ENCODE peak calls at places on chromosomes 4 and X, in four cellular contexts. G, T, D and O are unnamed samples.

GRCh38 chr4:169620846-169621228 is 459 bp downstream of the CLCN3 start:
- DNase-seq in D (no peak), G (peak), T (peak), O (no peak)

GRCh38 chr4:140969296-140969695 is 164.0 kb downstream of the RNF150 start:
- DNase-seq in D (no peak), T (no peak), G (no peak), O (no peak)

GRCh38 chr4:3492741-3493719 is 29.9 kb downstream of the DOK7 start:
- DNase-seq in T (no peak), G (no peak), D (peak), O (no peak)

GRCh38 chr4:38574559-38575333 is 89.3 kb upstream of the KLF3 start:
- DNase-seq in G (no peak), T (no peak), D (no peak), O (no peak)

GRCh38 chrX:130082244-130083106 is 27.8 kb downstream of the ELF4 start:
- DNase-seq in G (no peak), T (no peak), D (peak), O (no peak)

GRCh38 chrX:82677281-82677680 is 830.8 kb upstream of the POU3F4 start:
- DNase-seq in G (no peak), D (no peak), T (no peak), O (no peak)

GRCh38 chr4:10841697-10842096 is 157.1 kb upstream of the CLNK start:
- DNase-seq in G (no peak), D (no peak), T (no peak), O (no peak)

GRCh38 chr4:3702551-3703221 is 63.5 kb upstream of the ADRA2C start:
- DNase-seq in T (no peak), G (no peak), D (no peak), O (no peak)

GRCh38 chrX:128800138-128800537 is 723.2 kb downstream of the SMARCA1 start:
- DNase-seq in G (no peak), D (no peak), T (no peak), O (no peak)

GRCh38 chrX:43559643-43560042 is 96.5 kb upstream of the MAOA start:
- DNase-seq in T (peak), D (peak), G (peak), O (no peak)

GRCh38 chrX:72216973-72217372 is 21.9 kb downstream of the ERCC6L start:
- DNase-seq in T (no peak), G (no peak), D (no peak), O (no peak)

GRCh38 chr4:3868146-3868840 is 102.1 kb downstream of the ADRA2C start:
- DNase-seq in D (peak), G (peak), T (peak), O (no peak)

GRCh38 chrX:108439434-108439883 is at the start of gene COL4A5:
- DNase-seq in T (peak), G (peak), D (peak), O (peak)

GRCh38 chrX:119015407-119016242 is 41.2 kb downstream of the LONRF3 start:
- DNase-seq in D (peak), T (no peak), G (no peak), O (no peak)

GRCh38 chr4:71867598-71867997 is 83.7 kb upstream of the GC start:
- DNase-seq in G (no peak), T (no peak), D (peak), O (no peak)

GRCh38 chr4:107071108-107071507 is 35.0 kb upstream of the DKK2 start:
- DNase-seq in G (no peak), T (no peak), D (no peak), O (no peak)

GRCh38 chrX:147884958-147885357 is 26.8 kb upstream of the FMR1 start:
- DNase-seq in G (no peak), D (no peak), T (no peak), O (no peak)

GRCh38 chr4:23333946-23334878 is 555.6 kb downstream of the PPARGC1A start:
- DNase-seq in G (no peak), T (peak), D (peak), O (no peak)

GRCh38 chrX:38260231-38260630 is 39.6 kb upstream of the SRPX start:
- DNase-seq in G (peak), D (no peak), T (peak), O (no peak)

GRCh38 chr4:41541697-41542096 is 3.7 kb downstream of the LIMCH1 start:
- DNase-seq in G (no peak), T (peak), D (peak), O (no peak)

GRCh38 chr4:1210971-1211370 is 38.0 kb downstream of the CTBP1 start:
- DNase-seq in T (no peak), D (no peak), G (no peak), O (no peak)

GRCh38 chrX:71514367-71515038 is 18.4 kb upstream of the OGT start:
- DNase-seq in T (no peak), D (no peak), G (no peak), O (no peak)

GRCh38 chr4:110681381-110681780 is 58.5 kb upstream of the PITX2 start:
- DNase-seq in T (no peak), D (peak), G (no peak), O (no peak)

GRCh38 chr4:6568689-6569332 is 6.2 kb upstream of the MAN2B2 start:
- DNase-seq in D (peak), G (no peak), T (no peak), O (no peak)

GRCh38 chrX:34300871-34301270 is 168.8 kb upstream of the FAM47A start:
- DNase-seq in D (peak), T (peak), G (peak), O (no peak)

GRCh38 chr4:151538963-151539362 is 130.0 kb downstream of the FHIP1A start:
- DNase-seq in D (no peak), G (no peak), T (no peak), O (no peak)

GRCh38 chrX:100408643-100409315 is 1.3 kb downstream of the PCDH19 start:
- DNase-seq in D (no peak), T (peak), G (peak), O (no peak)

GRCh38 chr4:40289366-40290188 is 45.6 kb upstream of the CHRNA9 start:
- DNase-seq in T (no peak), G (no peak), D (peak), O (no peak)

GRCh38 chrX:47244676-47245075 is 11.9 kb downstream of the USP11 start:
- DNase-seq in D (no peak), G (no peak), T (no peak), O (no peak)

GRCh38 chr4:6229095-6229494 is 28.7 kb upstream of the JAKMIP1 start:
- DNase-seq in T (peak), G (no peak), D (no peak), O (no peak)

GRCh38 chr4:16939178-16939577 is 40.7 kb upstream of the LDB2 start:
- DNase-seq in D (no peak), T (no peak), G (no peak), O (no peak)

GRCh38 chr4:184402740-184403383 is 71.5 kb downstream of the IRF2 start:
- DNase-seq in T (no peak), G (no peak), D (no peak), O (no peak)

GRCh38 chr4:113878718-113879117 is 100.7 kb downstream of the ARSJ start:
- DNase-seq in D (no peak), T (peak), G (peak), O (no peak)

GRCh38 chr4:84529169-84529751 is 30.2 kb upstream of the NKX6-1 start:
- DNase-seq in D (peak), G (peak), T (no peak), O (no peak)

GRCh38 chr4:184102927-184103326 is 114.7 kb downstream of the ENPP6 start:
- DNase-seq in T (no peak), D (no peak), G (no peak), O (no peak)

GRCh38 chr4:89158884-89159503 is 47.7 kb downstream of the TIGD2 start:
- DNase-seq in T (no peak), G (no peak), D (peak), O (no peak)
- TF ChIP-seq CTCF in T (peak), G (peak), D (peak), O (peak)

DNA sequence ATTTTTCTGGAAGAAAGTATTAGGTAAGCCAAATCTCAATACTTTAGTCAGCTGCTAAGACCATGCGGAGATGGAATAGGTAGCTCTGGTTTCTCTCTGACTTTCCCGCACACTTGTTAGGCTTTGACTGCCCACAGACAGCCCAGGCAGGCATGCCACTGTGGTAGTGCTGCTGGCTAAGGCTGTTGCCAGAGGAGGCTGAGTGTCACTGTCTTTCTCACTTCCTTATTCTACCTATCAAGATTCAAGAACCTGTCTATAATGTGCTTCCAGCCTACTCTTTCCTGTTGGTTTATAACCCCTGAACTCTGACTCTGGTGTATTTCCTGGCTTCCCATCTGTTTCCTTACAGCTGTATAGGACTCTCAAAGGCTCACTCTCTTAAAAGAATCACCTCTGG is 81.8 kb upstream of the TRPC5 start:
- DNase-seq in T (peak), G (no peak), D (no peak), O (no peak)
- TF ChIP-seq CTCF in T (no peak), G (no peak), D (no peak), O (no peak)

GRCh38 chr4:112520598-112521122 is 4.7 kb upstream of the NEUROG2 start:
- DNase-seq in G (peak), T (no peak), D (no peak), O (no peak)

GRCh38 chr4:112521123-112522116 is 5.4 kb upstream of the NEUROG2 start:
- DNase-seq in T (peak), D (no peak), G (peak), O (no peak)

GRCh38 chr4:112523764-112524505 is 8.0 kb upstream of the NEUROG2 start:
- DNase-seq in G (peak), D (no peak), T (peak), O (no peak)

GRCh38 chr4:112522389-112522788 is 6.4 kb upstream of the NEUROG2 start:
- DNase-seq in G (no peak), T (peak), D (no peak), O (no peak)

GRCh38 chr4:112523008-112523440 is 7.0 kb upstream of the NEUROG2 start:
- DNase-seq in G (peak), T (peak), D (peak), O (no peak)
- TF ChIP-seq CTCF in G (peak), T (no peak), D (no peak), O (peak)

GRCh38 chr4:145012841-145013240 is 85.2 kb downstream of the ANAPC10 start:
- DNase-seq in T (no peak), G (no peak), D (peak), O (no peak)

GRCh38 chr4:145019346-145019745 is 78.7 kb downstream of the ANAPC10 start:
- DNase-seq in D (no peak), G (no peak), T (no peak), O (no peak)

GRCh38 chr4:145011636-145012035 is 86.4 kb downstream of the ANAPC10 start:
- DNase-seq in T (no peak), D (peak), G (no peak), O (no peak)

DNA sequence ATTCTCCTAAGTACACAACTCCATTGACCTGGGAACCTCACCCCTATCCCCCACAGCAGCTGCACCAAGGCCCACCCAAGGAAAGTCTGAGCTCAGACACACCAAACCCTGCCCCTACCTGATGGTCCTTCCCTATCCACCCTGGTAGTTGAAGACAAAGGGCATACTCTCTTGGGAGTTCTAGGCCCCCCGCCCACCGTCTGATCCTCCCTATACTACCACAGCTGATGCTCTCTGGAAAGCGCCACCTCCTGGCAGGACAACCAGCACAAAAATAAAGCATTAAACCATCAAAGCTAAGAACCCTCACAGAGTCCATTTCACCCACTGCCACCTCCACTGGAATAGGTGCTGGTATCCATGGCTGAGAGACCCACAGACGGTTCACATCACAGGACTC is 83.6 kb downstream of the ANAPC10 start:
- DNase-seq in G (no peak), T (peak), D (no peak), O (no peak)
- TF ChIP-seq CTCF in G (no peak), T (peak), D (no peak), O (no peak)

GRCh38 chrX:8189096-8189830 is 18.2 kb upstream of the VCX2 start:
- DNase-seq in G (no peak), T (no peak), D (no peak), O (no peak)

GRCh38 chrX:8190341-8190830 is 19.3 kb upstream of the VCX2 start:
- DNase-seq in D (no peak), G (no peak), T (no peak), O (no peak)

GRCh38 chrX:8191022-8191421 is 20.0 kb upstream of the VCX2 start:
- DNase-seq in D (no peak), T (no peak), G (no peak), O (no peak)

GRCh38 chrX:8192276-8192675 is 21.2 kb upstream of the VCX2 start:
- DNase-seq in T (no peak), G (no peak), D (no peak), O (no peak)

DNA sequence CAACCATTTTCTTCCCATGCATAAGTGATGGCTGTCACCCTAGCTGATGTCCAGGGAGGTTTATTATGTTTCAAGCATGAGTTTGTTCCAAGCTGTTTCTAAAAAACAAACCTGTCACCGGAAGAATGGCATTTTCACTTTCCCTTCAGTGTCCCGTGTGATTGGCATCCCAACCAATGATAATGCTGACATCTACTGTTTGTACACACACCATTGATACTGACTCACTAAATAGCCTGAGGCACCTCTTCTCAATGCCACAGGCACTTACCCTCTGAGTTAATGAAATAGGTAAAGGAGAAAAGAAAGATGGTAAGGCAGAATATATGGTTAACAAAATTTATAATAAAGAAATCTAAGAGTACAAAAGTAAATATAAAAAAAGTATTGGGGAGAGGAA is 23.1 kb upstream of the VCX2 start:
- DNase-seq in T (no peak), D (no peak), G (no peak), O (no peak)
- TF ChIP-seq CTCF in T (no peak), D (no peak), G (no peak), O (no peak)

DNA sequence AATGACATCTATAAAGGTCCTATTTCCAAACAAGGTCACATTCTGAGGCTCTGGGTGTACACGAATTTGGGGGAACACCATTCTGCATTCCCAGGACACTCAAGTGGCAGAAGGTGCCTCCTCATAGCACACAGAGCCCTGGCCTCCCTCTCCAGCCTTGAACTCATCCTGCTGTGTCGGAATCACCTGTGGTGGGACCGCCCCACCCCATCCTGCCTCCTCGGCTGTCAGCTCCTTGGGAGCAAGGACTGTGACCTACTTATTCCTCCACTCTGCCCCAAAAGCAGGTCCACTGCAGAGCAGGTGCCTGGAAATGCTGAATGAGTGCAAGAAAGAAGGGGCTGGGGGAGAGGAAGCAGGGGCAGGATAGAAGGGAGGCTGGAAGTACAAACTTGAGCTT is 33.5 kb downstream of the HTRA3 start:
- DNase-seq in G (no peak), D (no peak), T (peak), O (peak)
- TF ChIP-seq CTCF in G (no peak), D (no peak), T (no peak), O (no peak)

DNA sequence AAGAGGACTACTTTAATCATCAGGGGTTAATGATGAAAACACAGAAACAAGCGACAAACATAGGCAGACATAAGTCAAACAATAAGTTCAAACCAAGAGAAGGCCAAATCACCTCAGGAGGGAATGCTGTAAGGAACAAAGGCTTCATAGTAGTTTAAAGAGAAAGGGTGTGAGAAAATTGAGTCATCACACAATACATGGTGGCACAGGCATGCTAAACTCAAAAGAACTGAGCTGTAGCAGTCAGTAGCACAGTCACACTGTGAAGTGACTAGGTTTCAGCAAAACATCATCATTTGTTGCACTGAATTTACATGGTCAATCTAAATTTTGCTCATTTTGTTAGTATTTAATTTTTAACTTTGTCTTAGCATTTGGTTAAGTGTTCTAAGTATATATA is 24.2 kb downstream of the SMC1A start:
- DNase-seq in D (no peak), T (no peak), G (no peak), O (no peak)
- TF ChIP-seq CTCF in D (no peak), T (no peak), G (no peak), O (no peak)

DNA sequence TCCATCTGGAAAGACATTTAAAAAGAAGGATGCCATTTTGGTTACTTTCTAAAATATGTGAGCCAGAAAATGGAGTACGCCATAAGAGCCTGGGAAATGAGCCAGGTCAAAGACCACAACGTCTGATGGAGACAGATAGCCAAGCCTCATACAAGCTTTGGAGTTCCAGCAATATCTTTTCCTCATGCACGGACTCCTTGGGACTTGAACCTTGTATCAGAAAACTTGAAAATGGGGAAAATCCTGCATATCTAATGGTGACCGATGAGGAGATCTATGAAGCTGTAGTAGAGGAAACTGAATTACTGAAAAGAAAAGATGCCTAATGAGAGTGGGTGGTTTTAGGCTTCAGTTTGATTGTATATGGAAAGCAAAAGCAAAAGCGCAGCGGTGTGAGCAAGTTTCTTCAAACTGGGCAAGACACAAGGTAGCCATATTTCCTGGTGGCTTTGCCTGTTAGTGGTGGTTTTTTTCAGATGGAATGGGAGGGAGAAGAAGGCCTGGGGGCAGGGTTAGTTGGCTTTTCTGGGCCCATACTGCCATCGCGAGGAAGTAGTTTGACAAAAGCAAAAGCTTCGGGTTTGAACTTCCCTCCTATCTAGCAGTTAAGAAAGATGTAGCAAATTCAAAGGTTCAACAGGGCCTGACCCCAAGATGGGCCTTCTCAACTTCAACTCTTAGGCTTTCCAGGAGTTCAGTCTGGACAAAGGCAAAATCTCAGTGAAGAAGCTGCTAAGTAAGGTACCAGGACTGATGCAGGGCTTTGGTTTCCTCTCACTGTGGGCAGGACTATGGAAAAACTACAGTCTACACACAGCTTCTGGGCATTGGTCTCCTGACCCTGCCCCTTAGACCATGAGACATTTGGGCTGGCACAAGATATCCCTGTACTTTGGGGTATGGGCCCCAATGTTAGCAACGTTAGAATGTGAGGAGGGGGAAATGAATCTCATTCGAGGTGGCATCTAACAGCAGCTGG is 210.0 kb upstream of the STK26 start:
- DNase-seq in T (no peak), G (no peak), D (peak), O (no peak)
- TF ChIP-seq CTCF in T (peak), G (no peak), D (peak), O (no peak)

GRCh38 chrX:64894454-64895038 is 81.7 kb downstream of the ZC4H2 start:
- DNase-seq in G (peak), T (peak), D (no peak), O (no peak)
- TF ChIP-seq CTCF in G (peak), T (peak), D (peak), O (peak)

GRCh38 chr4:81502561-81502960 is 30.9 kb upstream of the RASGEF1B start:
- DNase-seq in G (no peak), D (no peak), T (no peak), O (no peak)

GRCh38 chr4:81507530-81507929 is 35.8 kb upstream of the RASGEF1B start:
- DNase-seq in G (no peak), D (no peak), T (no peak), O (no peak)

GRCh38 chr4:81503586-81503985 is 31.9 kb upstream of the RASGEF1B start:
- DNase-seq in D (no peak), G (no peak), T (no peak), O (no peak)

GRCh38 chr4:81506731-81507130 is 35.0 kb upstream of the RASGEF1B start:
- DNase-seq in T (no peak), D (no peak), G (no peak), O (no peak)

GRCh38 chr4:81504685-81505598 is 33.2 kb upstream of the RASGEF1B start:
- DNase-seq in T (no peak), D (no peak), G (no peak), O (no peak)
- TF ChIP-seq CTCF in T (no peak), D (no peak), G (no peak), O (no peak)